ENCODE peak calls at places on chromosomes 4 and X, in eight cellular contexts. D is NAMALWA, I is brain microvascular endothelial cell, R is suprapubic skin, G is GM20000, M is OCI-LY7, V is posterior vena cava, O is EL. N is an unnamed sample.

GRCh38 chrX:134010690-134011089 is 25.3 kb upstream of the GPC3 start:
- DNase-seq in D (no peak), I (no peak), R (no peak), G (no peak), M (no peak), V (no peak), O (no peak), N (no peak)

GRCh38 chrX:109840585-109840984 is 107.5 kb upstream of the ACSL4 start:
- DNase-seq in D (no peak), I (peak), R (no peak), G (no peak), M (no peak), V (no peak), O (peak), N (peak)

GRCh38 chrX:131987252-131987651 is 35.9 kb upstream of the STK26 start:
- DNase-seq in D (peak), I (no peak), R (no peak), G (peak), M (peak), V (no peak), O (no peak), N (peak)

GRCh38 chr4:7173821-7174220 is 18.5 kb upstream of the SORCS2 start:
- DNase-seq in D (no peak), I (no peak), R (peak), G (no peak), M (no peak), V (peak), O (no peak), N (no peak)

GRCh38 chrX:152847281-152847680 is 16.4 kb downstream of the NSDHL start:
- DNase-seq in D (peak), I (no peak), R (no peak), G (no peak), M (no peak), V (no peak), O (no peak), N (peak)

GRCh38 chrX:109472939-109473713 is 8.8 kb downstream of the GUCY2F start:
- DNase-seq in D (peak), I (peak), R (no peak), G (peak), M (peak), V (no peak), O (peak), N (peak)

GRCh38 chrX:19672211-19672814 is 157.0 kb upstream of the MAP3K15 start:
- DNase-seq in D (no peak), I (no peak), R (no peak), G (no peak), M (no peak), V (no peak), O (no peak), N (no peak)

GRCh38 chr4:105520819-105521790 is 31.3 kb upstream of the ARHGEF38 start:
- DNase-seq in D (peak), I (peak), R (no peak), G (peak), M (peak), V (no peak), O (peak), N (peak)

GRCh38 chr4:108651068-108651794 is 832 bp downstream of the OSTC start:
- DNase-seq in D (peak), I (peak), R (no peak), G (no peak), M (peak), V (no peak), O (peak), N (peak)

GRCh38 chr4:36734296-36734695 is 452.9 kb downstream of the DTHD1 start:
- DNase-seq in D (no peak), I (no peak), R (no peak), G (no peak), M (no peak), V (no peak), O (no peak), N (no peak)

N was measured in OCI-M1.